ENCODE peak calls at places on chromosomes 16 and 17, in five cellular contexts. One of them, this sample, is unnamed.

GRCh38 chr16:554640-555413 is 5.4 kb upstream of the PRR35 start:
- DNase-seq in heart right ventricle: no peak
- DNase-seq in foreskin fibroblast: peak; percentile 84
- DNase-seq in brain microvascular endothelial cell: no peak
- DNase-seq in tibial artery: no peak
- DNase-seq in this sample: no peak

GRCh38 chr16:792221-792995 is 4.0 kb downstream of the CHTF18 start:
- DNase-seq in tibial artery: no peak
- DNase-seq in foreskin fibroblast: no peak
- DNase-seq in heart right ventricle: no peak
- DNase-seq in brain microvascular endothelial cell: no peak
- DNase-seq in this sample: no peak

GRCh38 chr17:62792122-62792800 is 15.9 kb downstream of the MARCHF10 start:
- DNase-seq in tibial artery: no peak
- DNase-seq in foreskin fibroblast: peak; percentile 99
- DNase-seq in brain microvascular endothelial cell: peak; percentile 99
- DNase-seq in heart right ventricle: no peak
- DNase-seq in this sample: peak; percentile 90

GRCh38 chr17:6476834-6477210 is 32.6 kb downstream of the PIMREG start:
- DNase-seq in brain microvascular endothelial cell: no peak
- DNase-seq in tibial artery: no peak
- DNase-seq in foreskin fibroblast: no peak
- DNase-seq in heart right ventricle: no peak
- DNase-seq in this sample: no peak

GRCh38 chr16:85963746-85964370 is 64.9 kb downstream of the IRF8 start:
- DNase-seq in heart right ventricle: peak; percentile 72
- DNase-seq in tibial artery: peak; percentile 42
- DNase-seq in brain microvascular endothelial cell: no peak
- DNase-seq in foreskin fibroblast: no peak
- DNase-seq in this sample: no peak

GRCh38 chr17:29039764-29040598 is 3.0 kb upstream of the PIPOX start:
- DNase-seq in brain microvascular endothelial cell: peak; percentile 67
- DNase-seq in heart right ventricle: no peak
- DNase-seq in tibial artery: no peak
- DNase-seq in foreskin fibroblast: peak; percentile 11
- DNase-seq in this sample: peak; percentile 87

GRCh38 chr16:30715777-30716445 is 16.9 kb downstream of the SRCAP start:
- DNase-seq in brain microvascular endothelial cell: peak; percentile 84
- DNase-seq in foreskin fibroblast: no peak
- DNase-seq in heart right ventricle: no peak
- DNase-seq in tibial artery: no peak
- DNase-seq in this sample: no peak

GRCh38 chr16:23124315-23124714 is 24.9 kb downstream of the USP31 start:
- DNase-seq in heart right ventricle: no peak
- DNase-seq in brain microvascular endothelial cell: peak; percentile 85
- DNase-seq in foreskin fibroblast: peak; percentile 79
- DNase-seq in tibial artery: no peak
- DNase-seq in this sample: no peak

GRCh38 chr16:77590707-77591106 is 131.6 kb upstream of the NUDT7 start:
- DNase-seq in brain microvascular endothelial cell: no peak
- DNase-seq in heart right ventricle: no peak
- DNase-seq in tibial artery: no peak
- DNase-seq in foreskin fibroblast: no peak
- DNase-seq in this sample: no peak

GRCh38 chr17:63445571-63446217 is 412 bp downstream of the CYB561 start:
- DNase-seq in brain microvascular endothelial cell: no peak
- DNase-seq in tibial artery: no peak
- DNase-seq in heart right ventricle: no peak
- DNase-seq in foreskin fibroblast: no peak
- DNase-seq in this sample: no peak

GRCh38 chr16:55225972-55226542 is 97.9 kb upstream of the IRX6 start:
- DNase-seq in tibial artery: no peak
- DNase-seq in heart right ventricle: no peak
- DNase-seq in brain microvascular endothelial cell: no peak
- DNase-seq in foreskin fibroblast: no peak
- DNase-seq in this sample: no peak

GRCh38 chr16:54402873-54403272 is 116.3 kb upstream of the IRX3 start:
- DNase-seq in brain microvascular endothelial cell: no peak
- DNase-seq in tibial artery: no peak
- DNase-seq in foreskin fibroblast: no peak
- DNase-seq in heart right ventricle: no peak
- DNase-seq in this sample: no peak

GRCh38 chr17:72772331-72772821 is 320.1 kb downstream of the SLC39A11 start:
- DNase-seq in heart right ventricle: no peak
- DNase-seq in tibial artery: no peak
- DNase-seq in brain microvascular endothelial cell: no peak
- DNase-seq in foreskin fibroblast: no peak
- DNase-seq in this sample: no peak

GRCh38 chr16:5509794-5510193 is 412.2 kb upstream of the EEF2KMT start:
- DNase-seq in brain microvascular endothelial cell: no peak
- DNase-seq in heart right ventricle: no peak
- DNase-seq in tibial artery: no peak
- DNase-seq in foreskin fibroblast: no peak
- DNase-seq in this sample: no peak

GRCh38 chr16:58452640-58453039 is 47.3 kb upstream of the NDRG4 start:
- DNase-seq in brain microvascular endothelial cell: no peak
- DNase-seq in tibial artery: no peak
- DNase-seq in heart right ventricle: no peak
- DNase-seq in foreskin fibroblast: no peak
- DNase-seq in this sample: no peak

GRCh38 chr16:63617047-63617989 is 1504.5 kb downstream of the CDH11 start:
- DNase-seq in heart right ventricle: peak; percentile 50
- DNase-seq in foreskin fibroblast: no peak
- DNase-seq in tibial artery: no peak
- DNase-seq in brain microvascular endothelial cell: peak; percentile 1
- DNase-seq in this sample: no peak

GRCh38 chr16:50696575-50697420 is 3.4 kb downstream of the NOD2 start:
- DNase-seq in brain microvascular endothelial cell: peak; percentile 64
- DNase-seq in heart right ventricle: peak; percentile 75
- DNase-seq in foreskin fibroblast: peak; percentile 17
- DNase-seq in tibial artery: peak; percentile 84
- DNase-seq in this sample: no peak

GRCh38 chr17:78289004-78289403 is 57.6 kb downstream of the TMEM235 start:
- DNase-seq in tibial artery: no peak
- DNase-seq in foreskin fibroblast: no peak
- DNase-seq in heart right ventricle: no peak
- DNase-seq in brain microvascular endothelial cell: no peak
- DNase-seq in this sample: no peak

GRCh38 chr16:88839026-88839529 is 17.7 kb downstream of the GALNS start:
- DNase-seq in heart right ventricle: no peak
- DNase-seq in brain microvascular endothelial cell: no peak
- DNase-seq in tibial artery: no peak
- DNase-seq in foreskin fibroblast: no peak
- DNase-seq in this sample: no peak

GRCh38 chr17:64282753-64283080 is 19.7 kb upstream of the TEX2 start:
- DNase-seq in foreskin fibroblast: no peak
- DNase-seq in heart right ventricle: no peak
- DNase-seq in tibial artery: no peak
- DNase-seq in brain microvascular endothelial cell: no peak
- DNase-seq in this sample: no peak

GRCh38 chr16:77227745-77228144 is 28.5 kb downstream of the SYCE1L start:
- DNase-seq in brain microvascular endothelial cell: no peak
- DNase-seq in foreskin fibroblast: no peak
- DNase-seq in heart right ventricle: no peak
- DNase-seq in tibial artery: no peak
- DNase-seq in this sample: no peak

GRCh38 chr16:57039148-57039812 is 49.9 kb downstream of the NLRC5 start:
- DNase-seq in foreskin fibroblast: peak; percentile 60
- DNase-seq in heart right ventricle: no peak
- DNase-seq in tibial artery: no peak
- DNase-seq in brain microvascular endothelial cell: peak; percentile 47
- DNase-seq in this sample: no peak

GRCh38 chr17:39607851-39608130 is at the start of gene NEUROD2:
- DNase-seq in heart right ventricle: no peak
- DNase-seq in brain microvascular endothelial cell: no peak
- DNase-seq in foreskin fibroblast: no peak
- DNase-seq in tibial artery: no peak
- DNase-seq in this sample: no peak

GRCh38 chr17:39605492-39606433 is 2.0 kb downstream of the NEUROD2 start:
- DNase-seq in heart right ventricle: no peak
- DNase-seq in tibial artery: no peak
- DNase-seq in foreskin fibroblast: no peak
- DNase-seq in brain microvascular endothelial cell: no peak
- DNase-seq in this sample: no peak

GRCh38 chr17:39607057-39607850 is 466 bp downstream of the NEUROD2 start:
- DNase-seq in foreskin fibroblast: no peak
- DNase-seq in brain microvascular endothelial cell: no peak
- DNase-seq in tibial artery: no peak
- DNase-seq in heart right ventricle: no peak
- DNase-seq in this sample: no peak

GRCh38 chr17:39604911-39605491 is 2.7 kb downstream of the NEUROD2 start:
- DNase-seq in brain microvascular endothelial cell: no peak
- DNase-seq in foreskin fibroblast: no peak
- DNase-seq in tibial artery: no peak
- DNase-seq in heart right ventricle: no peak
- DNase-seq in this sample: no peak

DNA sequence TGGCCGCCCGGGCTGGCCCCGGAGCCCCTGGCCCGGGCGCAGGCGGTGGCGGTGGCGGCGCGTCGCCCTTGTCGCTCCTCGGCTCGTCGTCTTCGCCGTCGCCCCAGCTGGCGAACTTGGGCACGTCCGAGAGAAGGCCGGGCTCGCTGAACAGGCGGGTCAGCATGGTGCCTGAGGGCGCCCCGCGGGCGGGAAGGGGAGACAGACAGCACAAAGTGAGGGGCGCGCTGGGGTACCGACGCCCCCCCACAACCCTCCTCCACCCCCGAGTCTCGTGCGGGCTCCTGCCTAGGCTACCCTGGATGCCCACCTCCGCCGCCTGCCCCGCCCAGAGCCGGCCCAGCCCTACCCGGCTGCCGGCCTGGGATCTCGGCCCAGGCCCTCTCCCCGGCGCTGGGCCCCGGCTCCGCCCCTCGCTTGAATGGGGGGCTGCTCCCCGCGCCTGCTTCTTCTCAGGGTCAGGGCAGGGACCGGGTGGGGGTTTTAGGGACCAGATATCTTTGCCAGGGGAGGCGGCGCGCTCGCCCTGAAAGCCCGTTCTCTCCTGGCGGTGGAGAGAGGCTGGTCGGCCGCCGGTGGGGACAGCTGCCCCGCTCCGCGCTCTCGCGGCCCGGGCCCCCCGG is 1.2 kb downstream of the NEUROD2 start:
- DNase-seq in foreskin fibroblast: no peak
- DNase-seq in brain microvascular endothelial cell: no peak
- DNase-seq in heart right ventricle: no peak
- DNase-seq in tibial artery: no peak
- DNase-seq in this sample: no peak
- H3K4me3 ChIP-seq in foreskin fibroblast: no peak overlapping the region
- H3K4me3 ChIP-seq in brain microvascular endothelial cell: no peak overlapping the region
- H3K4me3 ChIP-seq in heart right ventricle: peak overlapping the region; percentile 27
- H3K4me3 ChIP-seq in tibial artery: peak overlapping the region; percentile 9
- H3K4me3 ChIP-seq in this sample: no peak overlapping the region

DNA sequence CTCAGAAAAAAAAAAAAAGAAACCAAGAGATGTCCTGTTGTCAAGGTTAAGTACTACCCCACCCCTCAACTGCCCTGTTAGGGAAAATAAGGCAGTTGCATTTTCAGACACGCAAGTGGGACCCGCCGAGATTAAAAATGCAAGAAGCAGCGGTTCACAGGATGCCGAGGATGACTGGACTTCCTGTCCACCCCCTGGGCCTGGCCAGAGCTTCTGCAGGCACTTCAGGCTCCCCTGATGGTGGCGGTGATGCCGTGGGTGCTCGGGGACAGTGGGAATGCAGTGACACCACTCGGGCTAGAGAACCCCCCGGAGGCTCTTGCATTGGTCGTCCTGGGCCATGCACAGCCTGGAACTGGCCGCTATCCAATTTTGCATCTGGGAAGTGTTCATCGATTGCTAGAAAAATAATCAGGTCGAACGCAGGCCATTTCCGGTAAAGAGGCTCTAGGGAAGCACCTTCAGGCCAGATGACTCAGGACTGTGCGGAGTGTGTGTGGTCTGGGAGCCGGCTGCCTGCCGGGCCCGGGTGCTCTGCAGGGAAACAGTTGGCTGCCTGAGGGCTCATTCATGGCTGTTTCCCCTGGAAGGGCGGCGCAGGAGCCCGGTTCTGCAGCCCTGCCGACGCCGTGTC is 13.4 kb upstream of the CRISPLD2 start:
- DNase-seq in tibial artery: peak; percentile 58
- DNase-seq in heart right ventricle: peak; percentile 53
- DNase-seq in brain microvascular endothelial cell: peak; percentile 96
- DNase-seq in foreskin fibroblast: peak; percentile 84
- DNase-seq in this sample: peak; percentile 42
- TF ChIP-seq CTCF in tibial artery: no peak
- TF ChIP-seq CTCF in heart right ventricle: no peak
- TF ChIP-seq CTCF in brain microvascular endothelial cell: peak; percentile 5
- TF ChIP-seq CTCF in foreskin fibroblast: no peak
- TF ChIP-seq CTCF in this sample: no peak

DNA sequence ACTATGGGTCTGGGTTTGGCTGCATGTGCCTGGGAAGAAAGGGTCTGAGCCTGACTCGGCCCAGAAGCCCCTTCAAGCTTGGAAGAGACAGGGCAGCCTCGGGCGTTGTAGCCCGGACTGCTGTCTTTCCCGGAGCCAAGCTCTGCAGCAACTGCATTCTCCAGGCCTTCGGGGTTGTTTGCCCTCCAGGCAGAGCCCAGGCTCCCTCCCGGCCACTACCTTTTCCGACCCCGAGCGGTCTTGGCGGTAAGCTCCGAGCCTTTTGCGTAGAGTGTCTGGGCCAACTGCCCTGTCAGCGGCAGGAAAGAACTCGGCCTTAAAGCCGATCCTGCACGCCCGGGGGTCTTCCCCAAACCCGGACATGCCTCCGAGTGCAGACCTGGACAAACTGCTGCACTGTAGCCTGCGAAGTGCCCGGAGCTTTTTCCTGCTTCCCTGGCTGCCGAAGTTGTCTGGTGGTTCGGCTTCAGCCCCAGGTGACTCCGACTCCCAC is 1.3 kb downstream of the LHX1 start:
- DNase-seq in foreskin fibroblast: no peak
- DNase-seq in heart right ventricle: no peak
- DNase-seq in brain microvascular endothelial cell: no peak
- DNase-seq in tibial artery: no peak
- DNase-seq in this sample: no peak
- H3K4me3 ChIP-seq in foreskin fibroblast: no peak overlapping the region
- H3K4me3 ChIP-seq in heart right ventricle: no peak overlapping the region
- H3K4me3 ChIP-seq in brain microvascular endothelial cell: no peak overlapping the region
- H3K4me3 ChIP-seq in tibial artery: no peak overlapping the region
- H3K4me3 ChIP-seq in this sample: no peak overlapping the region

GRCh38 chr17:42005128-42005527 is 12.1 kb downstream of the DNAJC7 start:
- DNase-seq in brain microvascular endothelial cell: no peak
- DNase-seq in heart right ventricle: no peak
- DNase-seq in foreskin fibroblast: no peak
- DNase-seq in tibial artery: no peak
- DNase-seq in this sample: no peak

GRCh38 chr17:42010898-42011516 is 6.2 kb downstream of the DNAJC7 start:
- DNase-seq in brain microvascular endothelial cell: peak; percentile 36
- DNase-seq in tibial artery: no peak
- DNase-seq in foreskin fibroblast: no peak
- DNase-seq in heart right ventricle: no peak
- DNase-seq in this sample: no peak

DNA sequence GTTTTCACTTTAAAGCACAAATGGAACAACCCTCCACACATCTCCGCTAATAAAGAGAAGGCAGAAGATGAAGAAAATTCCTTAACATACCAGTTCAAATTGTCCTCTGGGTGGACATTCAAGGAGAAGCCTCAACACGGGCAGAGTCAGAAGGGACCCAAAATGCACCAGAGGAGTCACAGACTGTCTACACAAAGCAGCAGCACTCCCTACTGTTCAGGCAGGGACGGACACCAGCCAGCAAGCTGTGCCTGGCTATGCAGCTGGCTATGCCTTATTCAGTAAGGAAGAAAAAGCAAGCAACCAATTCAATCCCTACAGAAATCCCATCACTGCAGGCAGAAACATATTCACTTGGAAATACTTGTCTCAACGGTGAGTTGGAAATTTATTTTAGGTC is 8.1 kb downstream of the DNAJC7 start:
- DNase-seq in tibial artery: no peak
- DNase-seq in foreskin fibroblast: no peak
- DNase-seq in brain microvascular endothelial cell: no peak
- DNase-seq in heart right ventricle: no peak
- DNase-seq in this sample: no peak
- TF ChIP-seq CTCF in tibial artery: no peak
- TF ChIP-seq CTCF in foreskin fibroblast: no peak
- TF ChIP-seq CTCF in brain microvascular endothelial cell: peak; percentile 46
- TF ChIP-seq CTCF in heart right ventricle: no peak
- TF ChIP-seq CTCF in this sample: peak; percentile 17

This sample was measured in AG09309.